ENCODE peak calls at places on chromosomes 16 and 17, in four cellular contexts. T is H9; Y is CD8-positive, alpha-beta T cell; V is tibial nerve. P is an unnamed sample. For H3K4me1, the result is how much of the 10 kb centered on the place peaks cover.

GRCh38 chr16:9845661-9846361 is 336.4 kb downstream of the GRIN2A start:
- DNase-seq in T (no peak), Y (no peak), V (no peak), P (no peak)

GRCh38 chr17:61452301-61453290 is at the start of gene TBX4:
- DNase-seq in T (peak), Y (no peak), V (no peak), P (no peak)

GRCh38 chr17:6555331-6556120 is 829 bp downstream of the PITPNM3 start:
- DNase-seq in T (peak), Y (no peak), V (no peak), P (no peak)

GRCh38 chr17:83062011-83062817 is 17.2 kb upstream of the METRNL start:
- DNase-seq in T (peak), Y (peak), V (peak), P (no peak)

GRCh38 chr17:46739982-46740381 is 78.5 kb downstream of the WNT3 start:
- DNase-seq in T (no peak), Y (no peak), V (no peak), P (no peak)

GRCh38 chr16:9408297-9408696 is 316.9 kb downstream of the HAPSTR1 start:
- DNase-seq in T (no peak), Y (no peak), V (no peak), P (no peak)

GRCh38 chr16:12127244-12127643 is 150.7 kb downstream of the SNX29 start:
- DNase-seq in T (no peak), Y (no peak), V (no peak), P (no peak)

GRCh38 chr17:50737118-50737698 is 17.8 kb downstream of the LUC7L3 start:
- DNase-seq in T (no peak), Y (no peak), V (no peak), P (no peak)

GRCh38 chr16:50812876-50813466 is 71.1 kb downstream of the CYLD start:
- DNase-seq in T (no peak), Y (no peak), V (no peak), P (no peak)

GRCh38 chr17:4944163-4944553 is 4.1 kb downstream of the RNF167 start:
- DNase-seq in T (peak), Y (peak), V (no peak), P (no peak)

GRCh38 chr17:38654411-38655398 is 20.1 kb downstream of the EPOP start:
- DNase-seq in T (peak), Y (no peak), V (no peak), P (no peak)

GRCh38 chr16:85403693-85404092 is 209.4 kb upstream of the GSE1 start:
- DNase-seq in T (no peak), Y (no peak), V (no peak), P (no peak)

GRCh38 chr17:12667299-12667958 is 1.7 kb downstream of the MYOCD start:
- DNase-seq in T (peak), Y (no peak), V (no peak), P (no peak)

GRCh38 chr17:42673885-42674754 is 2.7 kb downstream of the PLEKHH3 start:
- DNase-seq in T (peak), Y (peak), V (no peak), P (no peak)

GRCh38 chr17:67030641-67031040 is 13.7 kb upstream of the CACNG1 start:
- DNase-seq in T (no peak), Y (no peak), V (no peak), P (no peak)

GRCh38 chr16:57185446-57185944 is 344 bp downstream of the PSME3IP1 start:
- DNase-seq in T (no peak), Y (no peak), V (peak), P (no peak)

GRCh38 chr17:44794699-44795413 is 35.2 kb downstream of the GJC1 start:
- DNase-seq in T (no peak), Y (no peak), V (no peak), P (no peak)

GRCh38 chr17:76530489-76530814 is 7.1 kb downstream of the CYGB start:
- DNase-seq in T (no peak), Y (no peak), V (no peak), P (no peak)

GRCh38 chr17:726331-726919 is 6.0 kb upstream of the TLCD3A start:
- DNase-seq in T (peak), Y (no peak), V (no peak), P (no peak)

GRCh38 chr16:77585379-77585778 is 136.9 kb upstream of the NUDT7 start:
- DNase-seq in T (no peak), Y (no peak), V (no peak), P (no peak)

GRCh38 chr17:69218986-69219385 is 9.6 kb downstream of the ABCA10 start:
- DNase-seq in T (no peak), Y (no peak), V (no peak), P (no peak)

GRCh38 chr16:86768999-86769398 is 190.7 kb downstream of the FOXL1 start:
- DNase-seq in T (no peak), Y (no peak), V (no peak), P (no peak)

GRCh38 chr17:17523001-17523713 is 27.0 kb upstream of the RASD1 start:
- DNase-seq in T (peak), Y (no peak), V (no peak), P (no peak)

GRCh38 chr16:31298958-31299357 is 39.2 kb downstream of the ITGAM start:
- DNase-seq in T (no peak), Y (no peak), V (no peak), P (no peak)

GRCh38 chr16:87240211-87241134 is 76.7 kb downstream of the C16orf95 start:
- DNase-seq in T (no peak), Y (no peak), V (no peak), P (no peak)

GRCh38 chr17:43360376-43360738 is 38.4 kb upstream of the ARL4D start:
- DNase-seq in T (no peak), Y (peak), V (peak), P (no peak)

GRCh38 chr16:71255721-71256120 is 25.2 kb upstream of the HYDIN start:
- DNase-seq in T (no peak), Y (no peak), V (no peak), P (no peak)

GRCh38 chr16:70454221-70455034 is at the start of gene FCSK:
- DNase-seq in T (peak), Y (peak), V (peak), P (no peak)

GRCh38 chr16:20675488-20676267 is 21.8 kb downstream of the ACSM1 start:
- DNase-seq in T (peak), Y (no peak), V (no peak), P (no peak)

GRCh38 chr17:17782425-17783120 is 54.2 kb downstream of the SREBF1 start:
- DNase-seq in T (peak), Y (no peak), V (no peak), P (no peak)

GRCh38 chr16:3282103-3282746 is 1.1 kb upstream of the ZNF263 start:
- DNase-seq in T (peak), Y (no peak), V (no peak), P (no peak)

GRCh38 chr17:77396610-77397009 is 255.8 kb downstream of the SEC14L1 start:
- DNase-seq in T (no peak), Y (no peak), V (no peak), P (no peak)

GRCh38 chr17:82129095-82129494 is 31.1 kb upstream of the FASN start:
- DNase-seq in T (no peak), Y (no peak), V (no peak), P (no peak)

GRCh38 chr17:29140631-29141483 is 39.3 kb downstream of the MYO18A start:
- DNase-seq in T (no peak), Y (peak), V (no peak), P (no peak)
- H3K4me1 ChIP-seq in T (under half), Y (half or more), V (under half), P (half or more)

GRCh38 chr16:14497245-14498082 is 132.6 kb downstream of the PARN start:
- DNase-seq in T (no peak), Y (no peak), V (no peak), P (no peak)
- H3K27ac ChIP-seq in T (no peak), Y (no peak), V (no peak), P (peak)

GRCh38 chr17:58329808-58330543 is 1.4 kb upstream of the TSPOAP1 start:
- DNase-seq in T (no peak), Y (no peak), V (no peak), P (no peak)

GRCh38 chr17:58331815-58332719 is 3.5 kb upstream of the TSPOAP1 start:
- DNase-seq in T (peak), Y (peak), V (peak), P (peak)

GRCh38 chr17:58329035-58329807 is 626 bp upstream of the TSPOAP1 start:
- DNase-seq in T (no peak), Y (peak), V (no peak), P (no peak)

GRCh38 chr17:58330997-58331814 is 2.6 kb upstream of the TSPOAP1 start:
- DNase-seq in T (peak), Y (peak), V (no peak), P (no peak)

GRCh38 chr17:58330544-58330996 is 2.0 kb upstream of the TSPOAP1 start:
- DNase-seq in T (no peak), Y (no peak), V (no peak), P (no peak)
- H3K4me1 ChIP-seq in T (under half), Y (half or more), V (under half), P (under half)

DNA sequence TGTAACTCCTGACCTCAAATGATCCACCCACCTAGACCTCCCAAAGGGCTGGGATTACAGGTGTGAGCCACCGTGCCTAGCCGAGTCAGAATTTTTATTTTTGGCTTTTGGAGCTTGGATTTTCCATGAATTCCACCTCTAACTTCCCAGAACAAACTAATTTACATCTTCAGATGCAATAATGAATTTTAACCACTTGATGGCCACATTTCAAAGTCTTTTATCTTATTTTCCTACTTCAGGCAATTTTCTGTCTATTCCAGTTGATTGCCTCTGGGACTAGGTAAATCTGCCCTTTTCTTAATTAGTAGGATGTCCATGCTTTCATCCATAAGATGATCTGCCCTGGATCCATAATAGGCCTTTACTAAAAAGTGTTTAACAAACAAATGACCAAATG is 156.4 kb upstream of the ANKFN1 start:
- DNase-seq in T (no peak), Y (no peak), V (no peak), P (no peak)
- H3K27ac ChIP-seq in T (no peak), Y (no peak), V (no peak), P (no peak)

GRCh38 chr17:78892936-78893379 is 10.0 kb downstream of the CEP295NL start:
- DNase-seq in T (no peak), Y (no peak), V (no peak), P (no peak)
- H3K4me1 ChIP-seq in T (under half), Y (under half), V (under half), P (half or more)

GRCh38 chr17:16285646-16286008 is 67.6 kb downstream of the CENPV start:
- DNase-seq in T (no peak), Y (no peak), V (no peak), P (no peak)

GRCh38 chr17:16286009-16286946 is 67.0 kb downstream of the CENPV start:
- DNase-seq in T (peak), Y (peak), V (peak), P (peak)

GRCh38 chr17:16287563-16288027 is 65.7 kb downstream of the CENPV start:
- DNase-seq in T (no peak), Y (peak), V (peak), P (no peak)

GRCh38 chr17:16286947-16287562 is 66.2 kb downstream of the CENPV start:
- DNase-seq in T (peak), Y (no peak), V (peak), P (no peak)

GRCh38 chr17:16288860-16289571 is 64.3 kb downstream of the CENPV start:
- DNase-seq in T (no peak), Y (no peak), V (no peak), P (no peak)
- H3K27ac ChIP-seq in T (no peak), Y (no peak), V (peak), P (no peak)

GRCh38 chr16:72877374-72878028 is 170.4 kb downstream of the ZFHX3 start:
- DNase-seq in T (no peak), Y (no peak), V (no peak), P (no peak)

GRCh38 chr16:72878301-72879269 is 169.3 kb downstream of the ZFHX3 start:
- DNase-seq in T (no peak), Y (no peak), V (no peak), P (no peak)

GRCh38 chr16:72875291-72876036 is 172.5 kb downstream of the ZFHX3 start:
- DNase-seq in T (no peak), Y (no peak), V (no peak), P (no peak)

GRCh38 chr16:72876221-72876620 is 171.7 kb downstream of the ZFHX3 start:
- DNase-seq in T (no peak), Y (no peak), V (peak), P (no peak)

GRCh38 chr16:72876981-72877373 is 171.0 kb downstream of the ZFHX3 start:
- DNase-seq in T (no peak), Y (no peak), V (no peak), P (no peak)
- H3K4me1 ChIP-seq in T (under half), Y (under half), V (under half), P (under half)

P was measured in esophagus squamous epithelium.